ENCODE peak calls at places on chromosome 21, in five cellular contexts. X is amygdala; J is activated naive CD4-positive, alpha-beta T cell treated with anti-CD3 and anti-CD28 coated beads for 36 hours; K is stimulated activated naive CD8-positive, alpha-beta T cell treated with anti-CD3 and anti-CD28 coated beads, Interleukin-15, Interleukin-2, amounts not matched to agents 100 U/mL and 50 U/mL, for 24 hours; M is effector CD8-positive, alpha-beta T cell. H is an unnamed sample.

GRCh38 chr21:36627242-36627641 is 71.7 kb upstream of the SIM2 start:
- DNase-seq in X (no peak), J (no peak), K (no peak), M (no peak), H (no peak)

GRCh38 chr21:45589686-45590245 is 47.5 kb upstream of the SLC19A1 start:
- DNase-seq in X (no peak), J (no peak), K (no peak), M (no peak), H (no peak)

GRCh38 chr21:16305686-16306085 is 575.9 kb downstream of the USP25 start:
- DNase-seq in X (no peak), J (no peak), K (no peak), M (no peak), H (no peak)

GRCh38 chr21:35207322-35207721 is 158.2 kb upstream of the RUNX1 start:
- DNase-seq in X (no peak), J (no peak), K (no peak), M (no peak), H (no peak)

GRCh38 chr21:27233514-27233913 is 266.6 kb upstream of the ADAMTS5 start:
- DNase-seq in X (no peak), J (no peak), K (no peak), M (no peak), H (no peak)

GRCh38 chr21:32581732-32582131 is 3.6 kb downstream of the TCP10L start:
- DNase-seq in X (no peak), J (no peak), K (no peak), M (no peak), H (no peak)

GRCh38 chr21:46674430-46675007 is 39.0 kb downstream of the PRMT2 start:
- DNase-seq in X (no peak), J (no peak), K (no peak), M (no peak), H (no peak)

GRCh38 chr21:39852726-39853510 is 14.3 kb upstream of the PCP4 start:
- DNase-seq in X (no peak), J (no peak), K (no peak), M (no peak), H (no peak)

GRCh38 chr21:14737922-14738321 is 191.8 kb upstream of the SAMSN1 start:
- DNase-seq in X (no peak), J (peak), K (peak), M (peak), H (peak)

GRCh38 chr21:44944596-44944995 is 4.8 kb downstream of the SLX9 start:
- DNase-seq in X (no peak), J (no peak), K (no peak), M (no peak), H (no peak)

GRCh38 chr21:44438531-44439210 is 16.6 kb upstream of the LRRC3 start:
- DNase-seq in X (no peak), J (no peak), K (no peak), M (no peak), H (no peak)

GRCh38 chr21:32979598-32980268 is 46.0 kb upstream of the OLIG2 start:
- DNase-seq in X (no peak), J (no peak), K (no peak), M (no peak), H (no peak)

GRCh38 chr21:34878501-34878900 is 170.6 kb downstream of the RUNX1 start:
- DNase-seq in X (no peak), J (no peak), K (no peak), M (no peak), H (no peak)

GRCh38 chr21:44317871-44318270 is 18.0 kb downstream of the PFKL start:
- DNase-seq in X (no peak), J (no peak), K (no peak), M (no peak), H (no peak)

GRCh38 chr21:45410865-45411809 is 6.2 kb downstream of the COL18A1 start:
- DNase-seq in X (no peak), J (no peak), K (no peak), M (no peak), H (no peak)

GRCh38 chr21:42509239-42509638 is 4.4 kb upstream of the SLC37A1 start:
- DNase-seq in X (no peak), J (no peak), K (no peak), M (no peak), H (no peak)

GRCh38 chr21:32560896-32561295 is 24.4 kb downstream of the TCP10L start:
- DNase-seq in X (no peak), J (no peak), K (no peak), M (no peak), H (no peak)

GRCh38 chr21:29256125-29256895 is 42.4 kb upstream of the BACH1 start:
- DNase-seq in X (no peak), J (no peak), K (no peak), M (no peak), H (no peak)

GRCh38 chr21:43325968-43326367 is 101.0 kb downstream of the SIK1 start:
- DNase-seq in X (no peak), J (peak), K (no peak), M (no peak), H (no peak)

GRCh38 chr21:35191754-35192153 is 142.7 kb upstream of the RUNX1 start:
- DNase-seq in X (no peak), J (no peak), K (no peak), M (no peak), H (no peak)

GRCh38 chr21:41971891-41972290 is 18.1 kb upstream of the C2CD2 start:
- DNase-seq in X (no peak), J (no peak), K (no peak), M (no peak), H (no peak)

GRCh38 chr21:41932191-41932575 is 21.6 kb downstream of the C2CD2 start:
- DNase-seq in X (no peak), J (no peak), K (no peak), M (no peak), H (no peak)

GRCh38 chr21:39127506-39127905 is 55.7 kb downstream of the PSMG1 start:
- DNase-seq in X (no peak), J (no peak), K (no peak), M (no peak), H (no peak)

GRCh38 chr21:42378418-42378817 is 12.1 kb upstream of the TFF1 start:
- DNase-seq in X (no peak), J (no peak), K (no peak), M (no peak), H (no peak)

GRCh38 chr21:16194851-16195251 is 465.1 kb downstream of the USP25 start:
- DNase-seq in X (no peak), J (no peak), K (no peak), M (no peak), H (no peak)

GRCh38 chr21:25507522-25507921 is 99.8 kb downstream of the MRPL39 start:
- DNase-seq in X (no peak), J (peak), K (no peak), M (no peak), H (no peak)

GRCh38 chr21:40689816-40690215 is 157.1 kb downstream of the DSCAM start:
- DNase-seq in X (no peak), J (no peak), K (no peak), M (no peak), H (no peak)

GRCh38 chr21:27190601-27191000 is 223.7 kb upstream of the ADAMTS5 start:
- DNase-seq in X (no peak), J (no peak), K (no peak), M (no peak), H (no peak)

GRCh38 chr21:39852021-39852721 is 15.1 kb upstream of the PCP4 start:
- DNase-seq in X (no peak), J (no peak), K (no peak), M (no peak), H (no peak)

H was measured in stimulated activated naive CD4-positive, alpha-beta T cell.